ENCODE peak calls at places on chromosomes 3 and 15, in nine cellular contexts. D, F, U, K, Z, Y, E, M and T are unnamed samples.

GRCh38 chr15:83973816-83974215 is 261.8 kb upstream of the GOLGA6L4 start:
- DNase-seq in D (peak; percentile 16), F (no peak), U (no peak), K (no peak), Z (peak; percentile 4), Y (no peak), E (no peak), M (no peak), T (no peak)

GRCh38 chr3:25783661-25784512 is 644 bp upstream of the NGLY1 start:
- DNase-seq in D (peak; percentile 36), F (peak; percentile 73), U (no peak), K (no peak), Z (peak; percentile 18), Y (no peak), E (peak; percentile 57), M (peak; percentile 84), T (peak; percentile 76)

GRCh38 chr15:75661041-75661778 is 13.5 kb downstream of the SNX33 start:
- DNase-seq in D (no peak), F (peak; percentile 97), U (peak; percentile 83), K (no peak), Z (peak; percentile 91), Y (peak; percentile 76), E (peak; percentile 87), M (peak; percentile 84), T (peak; percentile 90)

GRCh38 chr15:101256756-101257155 is 4.9 kb upstream of the CHSY1 start:
- DNase-seq in D (no peak), F (no peak), U (no peak), K (no peak), Z (no peak), Y (no peak), E (no peak), M (no peak), T (no peak)

GRCh38 chr3:128076783-128077624 is 24.8 kb downstream of the SEC61A1 start:
- DNase-seq in D (no peak), F (no peak), U (peak; percentile 50), K (peak; percentile 30), Z (no peak), Y (no peak), E (peak; percentile 49), M (no peak), T (no peak)

GRCh38 chr3:95172144-95172543 is 1109.3 kb downstream of the NSUN3 start:
- DNase-seq in D (no peak), F (no peak), U (no peak), K (no peak), Z (no peak), Y (no peak), E (no peak), M (no peak), T (no peak)

GRCh38 chr3:56005196-56005805 is 463.0 kb downstream of the ERC2 start:
- DNase-seq in D (no peak), F (no peak), U (no peak), K (no peak), Z (no peak), Y (no peak), E (no peak), M (no peak), T (no peak)

GRCh38 chr15:77974098-77974414 is 103.5 kb downstream of the TBC1D2B start:
- DNase-seq in D (no peak), F (peak; percentile 82), U (peak; percentile 66), K (no peak), Z (peak; percentile 56), Y (peak; percentile 86), E (peak; percentile 77), M (peak; percentile 62), T (peak; percentile 79)

GRCh38 chr3:147945968-147946519 is 536.9 kb downstream of the ZIC1 start:
- DNase-seq in D (no peak), F (no peak), U (peak; percentile 20), K (no peak), Z (peak; percentile 95), Y (peak; percentile 42), E (no peak), M (no peak), T (no peak)

GRCh38 chr15:74616020-74616939 is 644 bp downstream of the CLK3 start:
- DNase-seq in D (no peak), F (peak; percentile 89), U (peak; percentile 87), K (peak; percentile 70), Z (peak; percentile 63), Y (peak; percentile 90), E (peak; percentile 87), M (peak; percentile 91), T (peak; percentile 92)

GRCh38 chr15:62649793-62650420 is 392.6 kb upstream of the TPM1 start:
- DNase-seq in D (no peak), F (no peak), U (no peak), K (no peak), Z (peak; percentile 58), Y (peak; percentile 57), E (no peak), M (no peak), T (no peak)

GRCh38 chr3:149332781-149333517 is 487 bp downstream of the TM4SF18 start:
- DNase-seq in D (no peak), F (no peak), U (no peak), K (no peak), Z (no peak), Y (no peak), E (no peak), M (no peak), T (no peak)

GRCh38 chr3:42557849-42558248 is 23.9 kb downstream of the SEC22C start:
- DNase-seq in D (peak; percentile 18), F (no peak), U (no peak), K (peak; percentile 58), Z (no peak), Y (no peak), E (no peak), M (no peak), T (no peak)

GRCh38 chr3:17057316-17057715 is 172.6 kb downstream of the PLCL2 start:
- DNase-seq in D (no peak), F (no peak), U (no peak), K (no peak), Z (peak; percentile 69), Y (no peak), E (no peak), M (no peak), T (no peak)

GRCh38 chr3:154334973-154335420 is 10.7 kb upstream of the DHX36 start:
- DNase-seq in D (no peak), F (no peak), U (no peak), K (peak; percentile 30), Z (peak; percentile 53), Y (no peak), E (no peak), M (no peak), T (no peak)

GRCh38 chr15:59841036-59841435 is 151.9 kb upstream of the BNIP2 start:
- DNase-seq in D (no peak), F (no peak), U (no peak), K (no peak), Z (no peak), Y (no peak), E (no peak), M (no peak), T (no peak)

GRCh38 chr15:95557226-95558046 is 773.1 kb upstream of the NR2F2 start:
- DNase-seq in D (no peak), F (peak; percentile 68), U (peak; percentile 22), K (no peak), Z (peak; percentile 95), Y (peak; percentile 54), E (no peak), M (no peak), T (no peak)

GRCh38 chr3:139935071-139935865 is at the start of gene CLSTN2:
- DNase-seq in D (peak; percentile 69), F (peak; percentile 74), U (peak; percentile 73), K (no peak), Z (no peak), Y (peak; percentile 54), E (peak; percentile 38), M (peak; percentile 52), T (peak; percentile 57)

GRCh38 chr3:71050133-71050520 is 533.4 kb downstream of the FOXP1 start:
- DNase-seq in D (no peak), F (no peak), U (no peak), K (no peak), Z (peak; percentile 83), Y (no peak), E (no peak), M (no peak), T (no peak)

GRCh38 chr3:71048948-71049347 is 534.6 kb downstream of the FOXP1 start:
- DNase-seq in D (no peak), F (no peak), U (peak; percentile 50), K (no peak), Z (no peak), Y (no peak), E (peak; percentile 41), M (no peak), T (no peak)

GRCh38 chr3:71051893-71052687 is 531.4 kb downstream of the FOXP1 start:
- DNase-seq in D (no peak), F (no peak), U (no peak), K (no peak), Z (peak; percentile 40), Y (no peak), E (no peak), M (no peak), T (no peak)

GRCh38 chr3:71051259-71051595 is 532.3 kb downstream of the FOXP1 start:
- DNase-seq in D (no peak), F (no peak), U (no peak), K (no peak), Z (no peak), Y (no peak), E (no peak), M (no peak), T (no peak)

GRCh38 chr3:71050521-71051258 is 532.8 kb downstream of the FOXP1 start:
- DNase-seq in D (no peak), F (no peak), U (no peak), K (peak; percentile 74), Z (peak; percentile 62), Y (no peak), E (no peak), M (no peak), T (no peak)
- H3K4me1 ChIP-seq in D (peaks cover 5% of the 10 kb centered on the region), F (peaks cover 62% of the 10 kb centered on the region), U (peaks cover 98% of the 10 kb centered on the region), K (peaks cover 100% of the 10 kb centered on the region), Z (peaks cover 36% of the 10 kb centered on the region), Y (peaks cover 13% of the 10 kb centered on the region), E (peaks cover 41% of the 10 kb centered on the region), M (peaks cover 75% of the 10 kb centered on the region), T (no peaks in the 10 kb centered on the region)

GRCh38 chr15:67140078-67140833 is 74.9 kb downstream of the SMAD3 start:
- DNase-seq in D (no peak), F (peak; percentile 35), U (no peak), K (no peak), Z (no peak), Y (no peak), E (no peak), M (no peak), T (no peak)
- H3K4me1 ChIP-seq in D (peaks cover 13% of the 10 kb centered on the region), F (peaks cover 33% of the 10 kb centered on the region), U (peaks cover 95% of the 10 kb centered on the region), K (peaks cover 100% of the 10 kb centered on the region), Z (peaks cover 61% of the 10 kb centered on the region), Y (peaks cover 26% of the 10 kb centered on the region), E (peaks cover 79% of the 10 kb centered on the region), M (peaks cover 14% of the 10 kb centered on the region), T (peaks cover 18% of the 10 kb centered on the region)

DNA sequence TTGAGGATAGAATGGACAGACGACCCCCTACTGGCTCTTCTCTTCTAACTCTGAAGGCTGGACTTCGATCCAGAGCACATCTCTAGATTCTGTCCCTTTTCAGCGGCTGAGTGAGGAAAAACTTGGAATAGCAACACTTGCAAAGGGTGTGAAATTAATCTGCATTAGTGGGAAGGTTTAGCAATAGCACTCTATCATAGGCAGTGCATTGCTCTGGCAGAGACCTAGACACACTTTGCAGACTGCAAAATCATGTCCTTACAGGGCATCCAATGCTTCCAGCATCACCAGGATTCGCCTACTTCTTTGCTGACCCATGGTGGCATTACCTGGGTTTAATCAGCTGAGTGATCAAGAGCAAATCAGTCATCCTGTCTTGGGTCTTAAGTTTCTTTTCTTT is 43.1 kb downstream of the DAPK2 start:
- DNase-seq in D (no peak), F (no peak), U (no peak), K (no peak), Z (no peak), Y (no peak), E (no peak), M (no peak), T (no peak)
- H3K4me1 ChIP-seq in D (no peaks in the 10 kb centered on the region), F (no peaks in the 10 kb centered on the region), U (peaks cover 25% of the 10 kb centered on the region), K (peaks cover 26% of the 10 kb centered on the region), Z (peaks cover 5% of the 10 kb centered on the region), Y (peaks cover 11% of the 10 kb centered on the region), E (peaks cover 16% of the 10 kb centered on the region), M (peaks cover 36% of the 10 kb centered on the region), T (no peaks in the 10 kb centered on the region)

GRCh38 chr3:30607032-30607833 is 832 bp downstream of the TGFBR2 start:
- DNase-seq in D (peak; percentile 22), F (peak; percentile 87), U (peak; percentile 85), K (peak; percentile 65), Z (no peak), Y (peak; percentile 63), E (peak; percentile 77), M (peak; percentile 91), T (peak; percentile 88)
- H3K4me1 ChIP-seq in D (no peaks in the 10 kb centered on the region), F (no peaks in the 10 kb centered on the region), U (peaks cover 68% of the 10 kb centered on the region), K (peaks cover 63% of the 10 kb centered on the region), Z (peaks cover 9% of the 10 kb centered on the region), Y (peaks cover 47% of the 10 kb centered on the region), E (peaks cover 26% of the 10 kb centered on the region), M (peaks cover 4% of the 10 kb centered on the region), T (peaks cover 23% of the 10 kb centered on the region)